ENCODE peak calls at places on chromosomes 5 and 9, in eight cellular contexts. R is mesendoderm, X is upper lobe of right lung, O is GM23248, I is uterus, C is WERI-Rb-1, N is left lung, S is BJ. Z is an unnamed sample. For H3K27me3, the result is how much of the 10 kb centered on the place peaks cover.

GRCh38 chr5:56212127-56212879 is 20.8 kb downstream of the ANKRD55 start:
- DNase-seq in R (no peak), X (no peak), O (no peak), I (no peak), C (no peak), N (no peak), S (no peak), Z (no peak)

GRCh38 chr9:129889461-129889935 is 54.2 kb downstream of the USP20 start:
- DNase-seq in R (no peak), X (peak), O (no peak), I (no peak), C (no peak), N (no peak), S (no peak), Z (no peak)

GRCh38 chr5:178240341-178240741 is 7.7 kb upstream of the PHYKPL start:
- DNase-seq in R (no peak), X (no peak), O (no peak), I (no peak), C (no peak), N (peak), S (no peak), Z (no peak)

GRCh38 chr9:133521122-133522072 is 3.4 kb downstream of the MYMK start:
- DNase-seq in R (no peak), X (no peak), O (no peak), I (no peak), C (peak), N (peak), S (no peak), Z (no peak)

GRCh38 chr9:114386361-114386885 is 1.4 kb downstream of the AKNA start:
- DNase-seq in R (no peak), X (no peak), O (peak), I (no peak), C (no peak), N (no peak), S (no peak), Z (no peak)

GRCh38 chr5:134409321-134409720 is 2.4 kb downstream of the CDKN2AIPNL start:
- DNase-seq in R (no peak), X (no peak), O (no peak), I (no peak), C (no peak), N (no peak), S (no peak), Z (no peak)

GRCh38 chr5:181246276-181247050 is 2.8 kb upstream of the RACK1 start:
- DNase-seq in R (peak), X (peak), O (peak), I (peak), C (peak), N (peak), S (peak), Z (peak)

GRCh38 chr5:68562308-68562707 is 346.8 kb downstream of the PIK3R1 start:
- DNase-seq in R (peak), X (no peak), O (no peak), I (peak), C (no peak), N (no peak), S (no peak), Z (no peak)

GRCh38 chr9:28439688-28440087 is 866.4 kb upstream of the C9orf72 start:
- DNase-seq in R (no peak), X (no peak), O (no peak), I (no peak), C (no peak), N (no peak), S (no peak), Z (no peak)

GRCh38 chr9:84480071-84480470 is 139.5 kb upstream of the SLC28A3 start:
- DNase-seq in R (no peak), X (no peak), O (no peak), I (no peak), C (no peak), N (no peak), S (no peak), Z (no peak)

GRCh38 chr5:124605516-124605915 is 140.9 kb downstream of the ZNF608 start:
- DNase-seq in R (no peak), X (no peak), O (peak), I (peak), C (no peak), N (no peak), S (no peak), Z (no peak)

GRCh38 chr9:21833090-21833801 is 30.8 kb downstream of the MTAP start:
- DNase-seq in R (no peak), X (no peak), O (no peak), I (no peak), C (no peak), N (no peak), S (no peak), Z (no peak)

GRCh38 chr5:124634228-124634819 is 112.1 kb downstream of the ZNF608 start:
- DNase-seq in R (no peak), X (no peak), O (peak), I (no peak), C (no peak), N (no peak), S (no peak), Z (no peak)

GRCh38 chr5:177092178-177093081 is 5.7 kb downstream of the FGFR4 start:
- DNase-seq in R (no peak), X (no peak), O (no peak), I (no peak), C (no peak), N (no peak), S (no peak), Z (no peak)

GRCh38 chr5:14516901-14517300 is 64.7 kb upstream of the OTULINL start:
- DNase-seq in R (no peak), X (no peak), O (no peak), I (no peak), C (no peak), N (no peak), S (no peak), Z (no peak)

GRCh38 chr5:58151414-58151813 is 308.5 kb downstream of the PLK2 start:
- DNase-seq in R (no peak), X (no peak), O (no peak), I (no peak), C (no peak), N (no peak), S (no peak), Z (no peak)

GRCh38 chr5:143241892-143242291 is 161.6 kb downstream of the NR3C1 start:
- DNase-seq in R (no peak), X (no peak), O (peak), I (no peak), C (no peak), N (no peak), S (no peak), Z (no peak)

GRCh38 chr5:66828046-66828550 is 231.9 kb downstream of the MAST4 start:
- DNase-seq in R (peak), X (no peak), O (no peak), I (no peak), C (no peak), N (no peak), S (no peak), Z (no peak)

GRCh38 chr5:66826696-66827095 is 230.5 kb downstream of the MAST4 start:
- DNase-seq in R (no peak), X (no peak), O (no peak), I (no peak), C (no peak), N (no peak), S (no peak), Z (no peak)

GRCh38 chr5:66830636-66831035 is 234.4 kb downstream of the MAST4 start:
- DNase-seq in R (no peak), X (no peak), O (peak), I (no peak), C (no peak), N (no peak), S (no peak), Z (no peak)

GRCh38 chr5:66828551-66829421 is 232.6 kb downstream of the MAST4 start:
- DNase-seq in R (peak), X (no peak), O (peak), I (peak), C (peak), N (no peak), S (no peak), Z (peak)

GRCh38 chr5:66829826-66830225 is 233.6 kb downstream of the MAST4 start:
- DNase-seq in R (peak), X (no peak), O (peak), I (no peak), C (no peak), N (no peak), S (no peak), Z (no peak)
- H3K27me3 ChIP-seq in R (under half), X (under half), O (under half), I (under half), C (under half), N (under half), S (under half), Z (under half)

GRCh38 chr5:52945040-52945439 is 44.1 kb upstream of the ITGA2 start:
- DNase-seq in R (no peak), X (no peak), O (peak), I (no peak), C (no peak), N (no peak), S (no peak), Z (no peak)
- H3K4me3 ChIP-seq in R (no peak), X (peak), O (peak), I (peak), C (no peak), N (no peak), S (no peak), Z (peak)

GRCh38 chr9:136807281-136808074 is at the start of gene RABL6:
- DNase-seq in R (peak), X (peak), O (peak), I (peak), C (peak), N (peak), S (no peak), Z (no peak)
- H3K27me3 ChIP-seq in R (under half), X (under half), O (under half), I (under half), C (under half), N (under half), S (under half), Z (under half)

GRCh38 chr5:133276171-133276570 is 224.4 kb downstream of the HSPA4 start:
- DNase-seq in R (no peak), X (no peak), O (no peak), I (no peak), C (no peak), N (no peak), S (no peak), Z (no peak)

GRCh38 chr5:133277744-133278143 is 225.9 kb downstream of the HSPA4 start:
- DNase-seq in R (no peak), X (no peak), O (no peak), I (no peak), C (no peak), N (no peak), S (no peak), Z (no peak)

GRCh38 chr5:133274597-133274935 is 222.8 kb downstream of the HSPA4 start:
- DNase-seq in R (no peak), X (no peak), O (peak), I (no peak), C (peak), N (no peak), S (no peak), Z (no peak)

GRCh38 chr5:133273661-133274596 is 222.1 kb downstream of the HSPA4 start:
- DNase-seq in R (peak), X (no peak), O (peak), I (no peak), C (no peak), N (no peak), S (no peak), Z (no peak)

DNA sequence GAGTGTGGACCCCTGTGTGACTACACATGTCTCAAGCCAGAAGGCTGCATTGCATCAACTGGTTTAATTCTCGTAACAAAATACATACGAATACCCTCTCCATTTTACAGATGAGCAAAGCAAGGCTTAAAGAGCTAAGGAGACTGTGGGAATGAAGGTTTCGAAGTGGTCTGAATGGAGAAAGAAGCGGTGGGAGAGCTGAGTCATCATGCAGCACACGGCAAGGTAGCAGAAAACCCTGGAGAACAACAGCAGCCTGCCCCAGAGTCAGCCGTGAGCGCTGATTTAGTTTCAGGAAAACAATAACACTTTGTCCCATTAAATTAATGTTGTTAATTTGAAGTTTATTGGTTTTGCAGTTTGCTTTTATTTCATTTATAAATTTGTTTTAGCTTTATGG is 223.8 kb downstream of the HSPA4 start:
- DNase-seq in R (peak), X (no peak), O (no peak), I (no peak), C (no peak), N (no peak), S (no peak), Z (no peak)
- H3K4me3 ChIP-seq in R (no peak), X (no peak), O (no peak), I (no peak), C (no peak), N (no peak), S (no peak), Z (no peak)

DNA sequence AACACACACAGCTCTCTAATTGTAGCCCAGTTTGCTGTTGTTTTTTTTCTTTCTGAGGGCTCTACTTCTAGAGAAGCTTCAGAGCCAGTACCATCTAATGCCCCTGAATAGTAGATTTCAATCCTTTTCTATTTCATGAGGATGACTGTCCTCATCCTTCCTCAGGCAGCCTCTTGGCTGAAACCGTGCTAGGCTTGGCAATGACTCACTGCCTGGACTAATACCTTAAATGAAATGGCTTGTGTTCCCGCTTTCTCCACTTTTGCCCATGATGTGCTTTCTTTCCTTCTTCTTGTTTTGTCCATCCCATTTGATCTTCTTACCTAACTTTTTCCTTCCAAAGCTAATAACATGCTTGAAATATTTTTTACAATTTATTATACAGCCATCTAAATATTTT is 80.1 kb downstream of the ITGA1 start:
- DNase-seq in R (no peak), X (no peak), O (peak), I (no peak), C (no peak), N (no peak), S (no peak), Z (no peak)
- H3K27me3 ChIP-seq in R (under half), X (under half), O (under half), I (under half), C (under half), N (under half), S (under half), Z (under half)